ENCODE peak calls at places on chromosome 9, in seven cellular contexts. X, Q, S, B, W, J and C are unnamed samples.

GRCh38 chr9:87109851-87110250 is 162.5 kb upstream of the GAS1 start:
- DNase-seq in X (no peak), Q (no peak), S (no peak), B (no peak), W (no peak), J (no peak), C (no peak)

GRCh38 chr9:107312651-107313050 is 29.6 kb downstream of the RAD23B start:
- DNase-seq in X (no peak), Q (no peak), S (no peak), B (no peak), W (no peak), J (no peak), C (no peak)

GRCh38 chr9:6106576-6107339 is 91.3 kb upstream of the RANBP6 start:
- DNase-seq in X (no peak), Q (no peak), S (peak), B (peak), W (no peak), J (no peak), C (peak)

GRCh38 chr9:107710552-107710951 is 221.0 kb upstream of the KLF4 start:
- DNase-seq in X (no peak), Q (peak), S (no peak), B (no peak), W (no peak), J (no peak), C (no peak)

GRCh38 chr9:121253162-121253561 is 14.8 kb upstream of the GSN start:
- DNase-seq in X (no peak), Q (no peak), S (no peak), B (no peak), W (no peak), J (no peak), C (no peak)

GRCh38 chr9:849431-849830 is 7.9 kb downstream of the DMRT1 start:
- DNase-seq in X (no peak), Q (no peak), S (no peak), B (no peak), W (no peak), J (no peak), C (no peak)

GRCh38 chr9:133787749-133788015 is 49.5 kb upstream of the SARDH start:
- DNase-seq in X (no peak), Q (no peak), S (no peak), B (no peak), W (no peak), J (no peak), C (no peak)

GRCh38 chr9:76194896-76195295 is 199.3 kb downstream of the RFK start:
- DNase-seq in X (no peak), Q (no peak), S (no peak), B (no peak), W (no peak), J (no peak), C (no peak)

GRCh38 chr9:111050819-111051218 is 12.5 kb upstream of the LPAR1 start:
- DNase-seq in X (no peak), Q (no peak), S (no peak), B (no peak), W (no peak), J (no peak), C (no peak)

GRCh38 chr9:93192721-93193372 is 8.9 kb downstream of the WNK2 start:
- DNase-seq in X (no peak), Q (no peak), S (no peak), B (no peak), W (no peak), J (no peak), C (no peak)

GRCh38 chr9:104093162-104093561 is 947 bp upstream of the SMC2 start:
- DNase-seq in X (no peak), Q (no peak), S (no peak), B (no peak), W (no peak), J (peak), C (no peak)

GRCh38 chr9:114312513-114312875 is 10.4 kb upstream of the ORM1 start:
- DNase-seq in X (no peak), Q (no peak), S (no peak), B (no peak), W (peak), J (no peak), C (no peak)

GRCh38 chr9:96411129-96411820 is 6.9 kb downstream of the ZNF367 start:
- DNase-seq in X (no peak), Q (no peak), S (no peak), B (no peak), W (no peak), J (no peak), C (no peak)

GRCh38 chr9:37324691-37325490 is 97.6 kb upstream of the GRHPR start:
- DNase-seq in X (no peak), Q (no peak), S (no peak), B (peak), W (no peak), J (peak), C (no peak)

GRCh38 chr9:87084407-87084806 is 137.1 kb upstream of the GAS1 start:
- DNase-seq in X (no peak), Q (no peak), S (no peak), B (no peak), W (no peak), J (no peak), C (no peak)

GRCh38 chr9:69433426-69433825 is 108.4 kb downstream of the ENTREP1 start:
- DNase-seq in X (no peak), Q (peak), S (no peak), B (no peak), W (no peak), J (no peak), C (no peak)

GRCh38 chr9:136848393-136849037 is 694 bp upstream of the PHPT1 start:
- DNase-seq in X (no peak), Q (peak), S (no peak), B (peak), W (no peak), J (peak), C (peak)

GRCh38 chr9:38621434-38622082 is 1.2 kb upstream of the ANKRD18A start:
- DNase-seq in X (peak), Q (no peak), S (no peak), B (no peak), W (no peak), J (peak), C (peak)

GRCh38 chr9:131017067-131017466 is 8.1 kb downstream of the LAMC3 start:
- DNase-seq in X (no peak), Q (no peak), S (no peak), B (no peak), W (no peak), J (no peak), C (no peak)

GRCh38 chr9:86751956-86752355 is 195.3 kb downstream of the GAS1 start:
- DNase-seq in X (no peak), Q (no peak), S (no peak), B (no peak), W (no peak), J (no peak), C (no peak)

GRCh38 chr9:90861826-90862740 is 60.5 kb downstream of the SYK start:
- DNase-seq in X (no peak), Q (no peak), S (no peak), B (no peak), W (no peak), J (no peak), C (no peak)

GRCh38 chr9:83116026-83116425 is 53.1 kb upstream of the RASEF start:
- DNase-seq in X (no peak), Q (no peak), S (no peak), B (no peak), W (no peak), J (no peak), C (no peak)

GRCh38 chr9:35940474-35941467 is 17.2 kb downstream of the OR2S2 start:
- DNase-seq in X (peak), Q (no peak), S (no peak), B (no peak), W (no peak), J (no peak), C (no peak)

GRCh38 chr9:128428644-128429504 is 8.2 kb downstream of the CERCAM start:
- DNase-seq in X (no peak), Q (no peak), S (no peak), B (no peak), W (no peak), J (no peak), C (no peak)

GRCh38 chr9:127779136-127779981 is 893 bp upstream of the SH2D3C start:
- DNase-seq in X (peak), Q (no peak), S (no peak), B (no peak), W (no peak), J (no peak), C (no peak)

GRCh38 chr9:34686732-34687131 is 4.3 kb downstream of the CCL19 start:
- DNase-seq in X (no peak), Q (no peak), S (no peak), B (no peak), W (no peak), J (no peak), C (no peak)

GRCh38 chr9:5614985-5615384 is 13.9 kb upstream of the RIC1 start:
- DNase-seq in X (no peak), Q (no peak), S (no peak), B (no peak), W (no peak), J (no peak), C (no peak)

GRCh38 chr9:92245005-92245797 is 48.3 kb downstream of the IARS1 start:
- DNase-seq in X (no peak), Q (peak), S (no peak), B (no peak), W (no peak), J (no peak), C (no peak)

GRCh38 chr9:28212979-28213378 is 639.7 kb upstream of the C9orf72 start:
- DNase-seq in X (no peak), Q (peak), S (no peak), B (no peak), W (no peak), J (no peak), C (no peak)